ENCODE peak calls at places on chromosomes 13 and 19, in five cellular contexts. B is activated naive CD8-positive, alpha-beta T cell treated with anti-CD3 and anti-CD28 coated beads for 36 hours; E is activated CD8-positive, alpha-beta memory T cell treated with anti-CD3 and anti-CD28 coated beads for 1 hour; U is T-helper 9 cell; L is natural killer cell treated with Interleukin-12 subunit alpha and Interleukin-12 subunit beta and Interleukin-15 and Interleukin-18, amount 100 ng/mL, for 72 hours. Z is an unnamed sample.

GRCh38 chr19:43524922-43525835 is 1.8 kb downstream of the ETHE1 start:
- DNase-seq in B (peak), E (no peak), U (peak), L (no peak), Z (no peak)

GRCh38 chr19:33400856-33401682 is 27.6 kb downstream of the CEBPG start:
- DNase-seq in B (no peak), E (no peak), U (no peak), L (no peak), Z (no peak)

GRCh38 chr19:610071-610800 is 20.6 kb downstream of the HCN2 start:
- DNase-seq in B (peak), E (no peak), U (peak), L (no peak), Z (peak)

GRCh38 chr19:18259848-18260247 is 14.4 kb downstream of the IQCN start:
- DNase-seq in B (no peak), E (no peak), U (no peak), L (no peak), Z (no peak)

GRCh38 chr19:34313188-34313587 is 51.8 kb upstream of the GPI start:
- DNase-seq in B (no peak), E (no peak), U (no peak), L (no peak), Z (no peak)

GRCh38 chr19:35362261-35363000 is 4.2 kb downstream of the FFAR3 start:
- DNase-seq in B (no peak), E (no peak), U (no peak), L (no peak), Z (no peak)

GRCh38 chr13:104422668-104423067 is 1356.5 kb upstream of the SLC10A2 start:
- DNase-seq in B (no peak), E (no peak), U (no peak), L (no peak), Z (no peak)

GRCh38 chr13:86318424-86318823 is 519.2 kb upstream of the SLITRK6 start:
- DNase-seq in B (no peak), E (no peak), U (no peak), L (no peak), Z (no peak)

GRCh38 chr19:58479303-58479702 is 3.2 kb downstream of the ZNF446 start:
- DNase-seq in B (no peak), E (no peak), U (no peak), L (no peak), Z (no peak)

GRCh38 chr13:106851251-106851650 is 283.3 kb upstream of the ARGLU1 start:
- DNase-seq in B (no peak), E (no peak), U (no peak), L (no peak), Z (no peak)

GRCh38 chr19:6357995-6358394 is 3.3 kb upstream of the CLPP start:
- DNase-seq in B (no peak), E (no peak), U (no peak), L (no peak), Z (no peak)

GRCh38 chr19:33797821-33798633 is 1.4 kb downstream of the KCTD15 start:
- DNase-seq in B (peak), E (no peak), U (peak), L (no peak), Z (no peak)

GRCh38 chr19:3785938-3786824 is at the start of gene MATK:
- DNase-seq in B (peak), E (no peak), U (no peak), L (no peak), Z (no peak)

GRCh38 chr13:19764237-19764636 is 18.5 kb downstream of the PSPC1 start:
- DNase-seq in B (no peak), E (no peak), U (no peak), L (no peak), Z (no peak)

GRCh38 chr13:95564091-95564490 is 11.6 kb downstream of the CLDN10 start:
- DNase-seq in B (no peak), E (no peak), U (no peak), L (no peak), Z (no peak)

GRCh38 chr13:92535222-92536006 is 691.2 kb upstream of the GPC6 start:
- DNase-seq in B (no peak), E (no peak), U (no peak), L (no peak), Z (no peak)

GRCh38 chr13:110396913-110397379 is 89.9 kb downstream of the COL4A2 start:
- DNase-seq in B (no peak), E (no peak), U (no peak), L (no peak), Z (no peak)

GRCh38 chr19:6720369-6721112 is at the start of gene C3:
- DNase-seq in B (no peak), E (no peak), U (no peak), L (peak), Z (no peak)

GRCh38 chr13:91017669-91018053 is 329.8 kb upstream of the MIR17HG start:
- DNase-seq in B (no peak), E (no peak), U (no peak), L (no peak), Z (no peak)

GRCh38 chr13:38952827-38953226 is 37.8 kb downstream of the STOML3 start:
- DNase-seq in B (no peak), E (no peak), U (no peak), L (no peak), Z (no peak)

GRCh38 chr13:59356607-59357006 is 807.1 kb downstream of the DIAPH3 start:
- DNase-seq in B (no peak), E (no peak), U (no peak), L (no peak), Z (no peak)

GRCh38 chr13:71860547-71861131 is 6.4 kb downstream of the DACH1 start:
- DNase-seq in B (no peak), E (no peak), U (no peak), L (no peak), Z (no peak)

GRCh38 chr13:22162889-22163288 is 492.0 kb downstream of the FGF9 start:
- DNase-seq in B (no peak), E (no peak), U (no peak), L (no peak), Z (peak)

GRCh38 chr19:3304871-3305423 is 61.4 kb upstream of the NFIC start:
- DNase-seq in B (peak), E (peak), U (peak), L (peak), Z (peak)

GRCh38 chr13:73109969-73110368 is 51.2 kb downstream of the KLF5 start:
- DNase-seq in B (no peak), E (no peak), U (no peak), L (no peak), Z (no peak)

GRCh38 chr13:99380921-99381645 is 73.9 kb upstream of the GPR183 start:
- DNase-seq in B (peak), E (no peak), U (peak), L (peak), Z (peak)

GRCh38 chr13:37495046-37495445 is 103.5 kb downstream of the POSTN start:
- DNase-seq in B (no peak), E (no peak), U (no peak), L (no peak), Z (no peak)

GRCh38 chr13:96898212-96898611 is 96.1 kb downstream of the OXGR1 start:
- DNase-seq in B (no peak), E (no peak), U (no peak), L (no peak), Z (no peak)

GRCh38 chr13:59588717-59589067 is 575.0 kb downstream of the DIAPH3 start:
- DNase-seq in B (no peak), E (no peak), U (no peak), L (no peak), Z (no peak)

GRCh38 chr13:34667356-34668218 is 274.5 kb upstream of the NBEA start:
- DNase-seq in B (no peak), E (no peak), U (no peak), L (no peak), Z (no peak)

GRCh38 chr13:42656136-42656535 is 82.2 kb downstream of the TNFSF11 start:
- DNase-seq in B (no peak), E (no peak), U (no peak), L (no peak), Z (no peak)

Z was measured in T-helper 1 cell.